ENCODE peak calls at places on chromosomes 6 and 20, in ten cellular contexts. L is T-cell; S is hypothalamus; U is A172; T is activated CD4-positive, alpha-beta T cell treated with anti-CD3 and anti-CD28 coated beads for 4 hours; F is cardiac muscle cell; D is cardiac fibroblast; V is A549; N is GM18507; W is nucleus accumbens. B is an unnamed sample.

GRCh38 chr20:24701668-24702067 is 232.2 kb downstream of the SYNDIG1 start:
- DNase-seq in L (no peak), S (no peak), U (no peak), T (no peak), F (no peak), D (no peak), V (no peak), N (no peak), W (no peak), B (no peak)

GRCh38 chr20:51156041-51156795 is 133.3 kb upstream of the KCNG1 start:
- DNase-seq in L (no peak), S (no peak), U (no peak), T (no peak), F (peak; percentile 94), D (peak; percentile 67), V (no peak), N (no peak), W (no peak), B (no peak)

GRCh38 chr20:7503501-7503900 is 436.8 kb downstream of the HAO1 start:
- DNase-seq in L (no peak), S (no peak), U (no peak), T (no peak), F (peak; percentile 52), D (no peak), V (no peak), N (no peak), W (no peak), B (no peak)

GRCh38 chr20:31475032-31475431 is at the start of the genes DEFB124 and REM1:
- DNase-seq in L (no peak), S (no peak), U (no peak), T (no peak), F (no peak), D (no peak), V (no peak), N (no peak), W (no peak), B (no peak)

GRCh38 chr20:57509665-57510237 is 15.2 kb downstream of the CTCFL start:
- DNase-seq in L (no peak), S (no peak), U (peak; percentile 45), T (no peak), F (peak; percentile 23), D (peak; percentile 13), V (peak; percentile 45), N (no peak), W (no peak), B (peak; percentile 18)

GRCh38 chr20:37727247-37727956 is 33.6 kb downstream of the CTNNBL1 start:
- DNase-seq in L (no peak), S (no peak), U (no peak), T (no peak), F (peak; percentile 40), D (peak; percentile 53), V (no peak), N (no peak), W (no peak), B (no peak)

GRCh38 chr6:7238900-7239589 is 74.0 kb downstream of the SSR1 start:
- DNase-seq in L (peak; percentile 53), S (no peak), U (peak; percentile 81), T (peak; percentile 56), F (peak; percentile 68), D (peak; percentile 75), V (peak; percentile 75), N (peak; percentile 38), W (peak; percentile 48), B (peak; percentile 62)

GRCh38 chr6:15475261-15475660 is 187.6 kb downstream of the DTNBP1 start:
- DNase-seq in L (no peak), S (no peak), U (no peak), T (no peak), F (no peak), D (no peak), V (no peak), N (no peak), W (no peak), B (no peak)

GRCh38 chr6:8301502-8301901 is 133.8 kb downstream of the SLC35B3 start:
- DNase-seq in L (no peak), S (no peak), U (no peak), T (no peak), F (no peak), D (no peak), V (no peak), N (no peak), W (no peak), B (no peak)

GRCh38 chr20:19924255-19924654 is 92.9 kb upstream of the NAA20 start:
- DNase-seq in L (no peak), S (no peak), U (no peak), T (no peak), F (no peak), D (no peak), V (no peak), N (no peak), W (no peak), B (no peak)

GRCh38 chr20:62149532-62150235 is 6.1 kb downstream of the SS18L1 start:
- DNase-seq in L (no peak), S (no peak), U (no peak), T (no peak), F (peak; percentile 24), D (no peak), V (no peak), N (no peak), W (no peak), B (no peak)

GRCh38 chr20:57432874-57433491 is 41.8 kb downstream of the RBM38 start:
- DNase-seq in L (peak; percentile 51), S (no peak), U (peak; percentile 88), T (peak; percentile 61), F (peak; percentile 32), D (no peak), V (peak; percentile 31), N (peak; percentile 81), W (no peak), B (no peak)

GRCh38 chr20:23050847-23051627 is 1.6 kb upstream of the THBD start:
- DNase-seq in L (no peak), S (no peak), U (no peak), T (no peak), F (peak; percentile 92), D (peak; percentile 91), V (peak; percentile 77), N (no peak), W (no peak), B (no peak)

GRCh38 chr6:85192186-85192585 is 257.7 kb upstream of the NT5E start:
- DNase-seq in L (no peak), S (no peak), U (peak; percentile 1), T (no peak), F (peak; percentile 39), D (peak; percentile 73), V (no peak), N (no peak), W (no peak), B (no peak)

GRCh38 chr20:53838311-53838873 is 232.0 kb downstream of the BCAS1 start:
- DNase-seq in L (no peak), S (no peak), U (no peak), T (no peak), F (no peak), D (no peak), V (no peak), N (no peak), W (no peak), B (no peak)

GRCh38 chr20:61888101-61888865 is 177.4 kb downstream of the TAF4 start:
- DNase-seq in L (no peak), S (no peak), U (no peak), T (no peak), F (no peak), D (no peak), V (no peak), N (no peak), W (no peak), B (no peak)

GRCh38 chr6:47188588-47189021 is 121.1 kb downstream of the TNFRSF21 start:
- DNase-seq in L (no peak), S (no peak), U (peak; percentile 74), T (no peak), F (peak; percentile 67), D (peak; percentile 80), V (peak; percentile 41), N (no peak), W (no peak), B (no peak)

GRCh38 chr6:72976389-72976900 is 248.9 kb downstream of the KHDC1L start:
- DNase-seq in L (no peak), S (no peak), U (no peak), T (no peak), F (no peak), D (no peak), V (no peak), N (no peak), W (no peak), B (no peak)

GRCh38 chr6:100488231-100488630 is 23.5 kb upstream of the SIM1 start:
- DNase-seq in L (no peak), S (no peak), U (no peak), T (no peak), F (peak; percentile 59), D (peak; percentile 27), V (no peak), N (no peak), W (no peak), B (no peak)

GRCh38 chr6:107079429-107079828 is 35.9 kb downstream of the BEND3 start:
- DNase-seq in L (no peak), S (no peak), U (peak; percentile 18), T (no peak), F (no peak), D (no peak), V (no peak), N (no peak), W (no peak), B (no peak)

GRCh38 chr20:47487175-47487917 is 14.3 kb upstream of the NCOA3 start:
- DNase-seq in L (no peak), S (no peak), U (peak; percentile 25), T (peak; percentile 60), F (peak; percentile 52), D (peak; percentile 33), V (no peak), N (peak; percentile 64), W (no peak), B (no peak)

GRCh38 chr6:67880939-67881705 is 754.0 kb upstream of the ADGRB3 start:
- DNase-seq in L (no peak), S (no peak), U (peak; percentile 84), T (no peak), F (peak; percentile 14), D (peak; percentile 69), V (no peak), N (no peak), W (no peak), B (no peak)

GRCh38 chr20:50848846-50849673 is 54.2 kb downstream of the BCAS4 start:
- DNase-seq in L (no peak), S (no peak), U (peak; percentile 47), T (no peak), F (no peak), D (no peak), V (no peak), N (peak; percentile 32), W (peak; percentile 4), B (no peak)

GRCh38 chr6:39327516-39327915 is 5.0 kb upstream of the KCNK16 start:
- DNase-seq in L (no peak), S (no peak), U (no peak), T (no peak), F (no peak), D (no peak), V (no peak), N (no peak), W (no peak), B (peak; percentile 11)

GRCh38 chr6:24524801-24525200 is 30.0 kb downstream of the ALDH5A1 start:
- DNase-seq in L (no peak), S (no peak), U (peak; percentile 38), T (no peak), F (peak; percentile 71), D (peak; percentile 68), V (peak; percentile 58), N (no peak), W (no peak), B (peak; percentile 43)

GRCh38 chr6:168393126-168393870 is 47.7 kb upstream of the SMOC2 start:
- DNase-seq in L (no peak), S (no peak), U (no peak), T (no peak), F (no peak), D (no peak), V (no peak), N (no peak), W (no peak), B (no peak)

GRCh38 chr6:108275971-108276370 is 15.1 kb upstream of the SNX3 start:
- DNase-seq in L (no peak), S (no peak), U (no peak), T (no peak), F (no peak), D (no peak), V (no peak), N (no peak), W (no peak), B (no peak)

GRCh38 chr6:7332090-7332745 is 19.2 kb upstream of the SSR1 start:
- DNase-seq in L (no peak), S (no peak), U (no peak), T (no peak), F (no peak), D (no peak), V (no peak), N (no peak), W (no peak), B (no peak)

B was measured in NCI-H345.